ENCODE peak calls at places on chromosomes 7 and 10, in six cellular contexts. S, L, B, P, O and T are unnamed samples. For H3K79me1, the result is how much of the 10 kb centered on the place peaks cover.

GRCh38 chr7:104126411-104126841 is 81.4 kb downstream of the ORC5 start:
- DNase-seq in L (no peak), B (no peak), O (no peak), S (peak), P (no peak), T (no peak)

GRCh38 chr7:75962607-75963382 is 31.6 kb downstream of the TMEM120A start:
- DNase-seq in B (peak), S (no peak), L (peak), O (peak), P (no peak), T (no peak)

GRCh38 chr7:138125598-138126111 is 49.4 kb downstream of the AKR1D1 start:
- DNase-seq in O (peak), B (no peak), S (no peak), L (peak), P (no peak), T (no peak)

GRCh38 chr10:11189581-11190376 is 172.1 kb downstream of the CELF2 start:
- DNase-seq in O (no peak), L (no peak), P (no peak), S (peak), B (no peak), T (no peak)

GRCh38 chr7:43758861-43759683 is 592 bp downstream of the BLVRA start:
- DNase-seq in B (peak), L (peak), O (peak), S (peak), P (no peak), T (peak)

GRCh38 chr7:57370739-57371098 is 79.3 kb upstream of the ZNF716 start:
- DNase-seq in L (no peak), P (no peak), B (no peak), O (no peak), S (no peak), T (no peak)

GRCh38 chr7:157612664-157613561 is 276.1 kb downstream of the DNAJB6 start:
- DNase-seq in S (no peak), B (no peak), P (peak), O (no peak), L (no peak), T (peak)

GRCh38 chr10:12852732-12853131 is 148.8 kb downstream of the CCDC3 start:
- DNase-seq in B (no peak), S (no peak), O (no peak), L (no peak), P (no peak), T (no peak)

GRCh38 chr10:101629781-101630419 is 41.8 kb downstream of the DPCD start:
- DNase-seq in L (no peak), P (no peak), S (no peak), B (peak), O (no peak), T (no peak)

GRCh38 chr7:66283003-66283920 is 78.1 kb downstream of the TPST1 start:
- DNase-seq in B (no peak), S (no peak), O (peak), P (no peak), L (peak), T (no peak)

GRCh38 chr7:137778511-137778910 is 68.3 kb downstream of the DGKI start:
- DNase-seq in B (no peak), L (no peak), O (no peak), P (no peak), S (no peak), T (no peak)

GRCh38 chr10:8829592-8829991 is 775.1 kb downstream of the GATA3 start:
- DNase-seq in O (no peak), B (no peak), P (no peak), L (no peak), S (no peak), T (no peak)

GRCh38 chr10:60414877-60415585 is 25.4 kb upstream of the ANK3 start:
- DNase-seq in S (peak), B (no peak), L (peak), P (peak), O (peak), T (no peak)

GRCh38 chr10:49610015-49610734 is at the start of gene SLC18A3:
- DNase-seq in O (no peak), P (peak), S (no peak), L (no peak), B (no peak), T (peak)

GRCh38 chr7:103765891-103766290 is 223.6 kb downstream of the RELN start:
- DNase-seq in P (no peak), S (peak), L (no peak), O (peak), B (peak), T (no peak)

GRCh38 chr10:123760648-123761428 is 94.7 kb downstream of the GPR26 start:
- DNase-seq in O (no peak), B (no peak), S (no peak), P (no peak), L (no peak), T (no peak)

GRCh38 chr10:88966785-88967184 is 14.2 kb upstream of the ACTA2 start:
- DNase-seq in S (no peak), O (peak), B (no peak), L (no peak), P (no peak), T (no peak)

GRCh38 chr7:23894891-23895569 is 185.0 kb downstream of the STK31 start:
- DNase-seq in P (no peak), B (no peak), O (no peak), S (no peak), L (no peak), T (no peak)

GRCh38 chr10:48885376-48885775 is 54.3 kb downstream of the LRRC18 start:
- DNase-seq in O (no peak), L (no peak), S (peak), P (no peak), B (no peak), T (peak)

GRCh38 chr10:49254150-49254549 is 44.8 kb upstream of the C10orf71 start:
- DNase-seq in B (no peak), O (no peak), L (no peak), P (no peak), S (no peak), T (no peak)

GRCh38 chr7:138720286-138720685 is 19.1 kb upstream of the SVOPL start:
- DNase-seq in P (no peak), S (no peak), L (no peak), B (no peak), O (no peak), T (no peak)

GRCh38 chr7:108565987-108566386 is 3.5 kb downstream of the THAP5 start:
- DNase-seq in O (no peak), B (no peak), S (no peak), P (no peak), L (no peak), T (no peak)

GRCh38 chr7:78679477-78679876 is 774.0 kb downstream of the MAGI2 start:
- DNase-seq in P (no peak), B (no peak), O (no peak), L (no peak), S (no peak), T (no peak)

GRCh38 chr7:129468087-129468486 is 33.9 kb downstream of the STRIP2 start:
- DNase-seq in O (peak), L (peak), B (no peak), P (no peak), S (no peak), T (no peak)

GRCh38 chr10:114399576-114399975 is 4.7 kb downstream of the AFAP1L2 start:
- DNase-seq in S (no peak), O (no peak), L (peak), P (no peak), B (no peak), T (no peak)

GRCh38 chr10:5303504-5303903 is 61.3 kb upstream of the UCN3 start:
- DNase-seq in B (no peak), S (no peak), O (no peak), P (no peak), L (no peak), T (no peak)

GRCh38 chr10:67607472-67607871 is 88.5 kb downstream of the CTNNA3 start:
- DNase-seq in O (peak), P (no peak), B (no peak), S (no peak), L (no peak), T (no peak)

GRCh38 chr7:19122018-19122588 is 4.7 kb upstream of the TWIST1 start:
- DNase-seq in P (no peak), S (peak), B (no peak), L (peak), O (peak), T (no peak)

DNA sequence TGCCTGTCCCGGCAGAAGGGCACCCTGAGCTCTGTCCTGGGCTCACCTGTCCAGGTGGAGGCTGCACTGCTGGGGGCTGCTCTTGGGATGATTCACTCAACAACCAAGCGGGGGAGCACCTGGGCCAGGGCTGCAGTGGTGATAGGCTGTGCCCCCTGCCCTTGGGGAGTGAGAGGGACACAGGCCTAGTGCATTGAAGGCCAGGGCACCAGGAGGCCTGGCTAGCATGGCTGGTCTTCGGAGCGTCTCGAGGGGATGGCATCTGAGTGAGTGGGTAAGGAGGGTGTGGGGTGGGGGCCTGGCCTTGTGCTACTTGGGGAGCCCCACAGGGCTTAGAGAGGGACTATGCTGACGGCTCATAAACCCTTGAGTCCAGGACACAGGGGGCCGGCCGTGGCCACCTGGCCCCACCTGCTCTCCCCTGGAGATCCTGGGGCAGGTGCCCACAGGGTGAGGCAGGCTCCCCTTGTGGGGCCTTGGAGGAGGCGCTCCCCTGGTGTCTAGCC is 3.1 kb downstream of the PWWP2B start:
- DNase-seq in O (no peak), S (no peak), P (no peak), B (no peak), L (no peak), T (no peak)
- H3K79me1 ChIP-seq in O (under half), S (under half), P (under half), B (under half), L (half or more), T (under half)

DNA sequence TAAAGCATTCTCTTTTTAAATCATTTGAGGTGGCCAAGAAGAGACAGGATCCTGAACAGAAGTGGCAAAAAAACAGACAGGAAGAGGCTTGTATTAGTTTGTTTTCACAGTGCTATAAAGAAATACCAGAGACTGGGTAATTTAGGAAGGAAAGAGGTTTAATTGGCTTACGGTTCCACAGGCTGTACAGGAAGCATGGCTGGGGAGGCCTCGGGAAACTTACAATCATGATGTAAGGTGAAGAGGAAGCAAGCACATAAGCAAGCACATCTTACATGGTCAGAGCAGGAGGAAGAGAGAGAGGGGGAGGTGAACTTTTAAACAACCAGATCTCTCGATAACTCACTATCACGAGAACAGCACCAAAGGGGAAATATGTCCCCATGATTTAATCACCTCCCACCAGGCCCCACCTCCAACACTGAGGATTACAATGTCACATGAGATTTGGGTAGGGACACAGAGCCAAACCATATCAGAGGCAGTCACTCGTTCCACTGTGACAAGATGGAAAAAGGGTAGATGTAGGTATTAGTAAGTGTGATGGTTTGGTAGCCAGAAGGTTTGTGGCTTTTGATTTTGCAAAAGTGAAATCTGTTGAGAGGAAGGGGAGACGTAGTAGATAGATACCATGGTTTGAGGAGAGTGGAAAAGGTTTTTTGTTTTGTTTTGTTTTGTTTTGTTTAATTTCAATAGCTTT is 5.1 kb downstream of the MSRB2 start:
- DNase-seq in L (no peak), S (no peak), O (no peak), P (no peak), B (no peak), T (no peak)
- H2BK5ac ChIP-seq in L (no peak), S (no peak), O (no peak), P (no peak), B (no peak), T (no peak)

DNA sequence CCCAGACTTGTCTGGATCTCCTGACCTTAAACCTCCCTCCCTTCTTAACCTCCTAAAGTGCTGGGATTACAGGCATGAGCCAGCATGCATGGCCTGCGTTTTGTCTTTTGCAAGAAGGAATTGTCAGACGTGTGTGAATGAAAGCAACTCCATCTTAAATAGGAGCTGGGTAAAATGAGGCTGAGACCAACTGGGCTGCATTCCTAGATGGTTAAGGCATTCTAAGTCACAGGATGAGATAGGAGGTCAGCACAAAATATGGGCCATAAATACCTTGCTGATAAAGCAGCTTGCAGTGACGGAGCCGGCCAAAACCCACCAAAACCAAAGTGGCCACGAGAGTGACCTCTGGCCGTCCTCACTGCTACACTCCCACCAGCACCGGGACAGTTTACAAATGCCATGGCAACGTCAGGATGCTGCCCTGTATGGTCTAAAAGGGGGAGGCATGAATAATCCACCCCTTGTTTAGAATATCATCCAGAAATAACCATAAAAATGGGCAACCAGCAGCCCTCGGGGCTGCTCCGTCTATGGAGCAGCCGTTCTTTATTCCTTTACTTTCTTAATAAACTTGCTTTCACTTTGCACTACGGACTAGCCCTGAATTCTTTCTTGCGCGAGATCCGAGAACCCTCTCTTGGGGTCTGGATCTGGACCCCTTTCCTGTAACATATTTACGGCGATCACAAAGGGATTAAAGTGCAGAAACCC is 41.2 kb upstream of the SDK1 start:
- DNase-seq in P (no peak), B (no peak), S (no peak), O (peak), L (peak), T (no peak)
- H3K79me1 ChIP-seq in P (under half), B (under half), S (under half), O (under half), L (under half), T (under half)

DNA sequence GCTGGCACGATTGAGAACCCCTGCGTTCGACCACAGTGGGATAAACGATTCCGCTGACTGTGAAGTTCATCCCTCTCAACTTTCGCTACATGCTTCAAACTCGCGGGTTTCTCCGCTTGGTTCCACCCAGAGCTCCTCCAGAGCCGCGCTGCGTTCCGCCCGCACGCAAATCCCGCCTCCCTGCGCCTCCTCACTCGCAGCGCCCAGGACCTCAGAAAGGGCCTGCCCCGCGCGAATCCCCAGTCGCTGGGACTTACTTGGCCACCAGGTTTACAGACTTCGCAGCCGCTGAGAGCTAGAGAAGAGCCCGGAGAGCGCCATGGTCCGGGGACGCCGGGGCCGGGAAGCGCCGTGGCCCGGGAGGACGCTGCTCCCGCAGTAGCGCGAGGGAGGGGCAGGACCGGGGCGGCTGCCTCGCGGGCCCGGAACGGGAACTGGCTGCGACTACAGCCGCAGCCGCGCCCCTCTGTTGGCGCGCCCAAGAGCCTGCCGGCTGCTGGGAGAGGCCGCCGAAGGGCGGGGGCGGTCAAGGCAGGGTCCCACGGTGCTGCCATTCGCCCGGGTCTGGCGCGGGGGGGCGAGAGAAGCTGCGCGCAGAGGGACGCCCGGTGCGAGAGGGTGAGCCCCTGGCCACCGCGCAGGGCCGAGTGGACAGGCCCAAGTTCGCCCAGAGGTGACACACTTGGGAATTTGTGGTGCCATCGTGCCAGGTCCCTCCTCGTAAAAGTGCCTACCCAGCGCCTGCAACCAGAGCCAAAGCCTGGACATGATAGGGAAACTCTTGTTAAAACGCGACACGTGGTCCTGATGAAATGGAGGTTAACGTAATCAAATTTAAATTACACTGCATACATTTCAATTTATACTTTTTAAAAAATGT is at the start of gene NOD1:
- DNase-seq in B (peak), S (peak), O (peak), L (peak), P (peak), T (peak)
- H2BK5ac ChIP-seq in B (peak), S (peak), O (peak), L (peak), P (no peak), T (no peak)

GRCh38 chr7:149843566-149843965 is 5.4 kb downstream of the ZNF862 start:
- DNase-seq in S (no peak), B (no peak), O (no peak), L (no peak), P (no peak), T (no peak)

GRCh38 chr7:149845257-149845980 is 7.2 kb downstream of the ZNF862 start:
- DNase-seq in L (no peak), S (no peak), O (no peak), P (no peak), B (no peak), T (no peak)

GRCh38 chr7:149846021-149846420 is 7.8 kb downstream of the ZNF862 start:
- DNase-seq in B (no peak), P (no peak), O (no peak), S (no peak), L (no peak), T (no peak)

GRCh38 chr7:149846436-149847046 is 8.4 kb downstream of the ZNF862 start:
- DNase-seq in L (no peak), O (no peak), B (no peak), S (no peak), P (no peak), T (no peak)

GRCh38 chr7:149844445-149844844 is 6.3 kb downstream of the ZNF862 start:
- DNase-seq in L (no peak), B (no peak), O (no peak), P (no peak), S (no peak), T (no peak)
- H3K79me1 ChIP-seq in L (under half), B (under half), O (under half), P (under half), S (under half), T (under half)

GRCh38 chr10:47384148-47384921 is at the start of gene ZNF488:
- DNase-seq in B (peak), L (peak), O (peak), P (peak), S (peak), T (peak)
- H2BK5ac ChIP-seq in B (no peak), L (peak), O (peak), P (no peak), S (no peak), T (peak)